ENCODE peak calls at places on chromosomes 2 and 18, in nine cellular contexts. C, K, Z, Y, E, U, Q, S and F are unnamed samples.

GRCh38 chr2:144484201-144484948 is 35.5 kb downstream of the ZEB2 start:
- DNase-seq in C (no peak), K (no peak), Z (no peak), Y (no peak), E (no peak), U (no peak), Q (no peak), S (no peak), F (no peak)

GRCh38 chr2:26173596-26174482 is 951 bp downstream of the GAREM2 start:
- DNase-seq in C (no peak), K (no peak), Z (no peak), Y (no peak), E (no peak), U (no peak), Q (no peak), S (no peak), F (no peak)

GRCh38 chr2:62452701-62453449 is 53.1 kb downstream of the TMEM17 start:
- DNase-seq in C (no peak), K (no peak), Z (no peak), Y (no peak), E (no peak), U (peak; percentile 81), Q (no peak), S (no peak), F (no peak)

GRCh38 chr2:209277444-209277843 is 146.4 kb upstream of the MAP2 start:
- DNase-seq in C (no peak), K (no peak), Z (no peak), Y (no peak), E (no peak), U (peak; percentile 4), Q (no peak), S (no peak), F (no peak)

GRCh38 chr2:18829331-18829902 is 240.0 kb upstream of the NT5C1B start:
- DNase-seq in C (no peak), K (no peak), Z (peak; percentile 78), Y (no peak), E (peak; percentile 2), U (peak; percentile 83), Q (no peak), S (no peak), F (no peak)

GRCh38 chr18:68397241-68398035 is 317.5 kb downstream of the TMX3 start:
- DNase-seq in C (no peak), K (no peak), Z (peak; percentile 59), Y (no peak), E (no peak), U (peak; percentile 60), Q (no peak), S (no peak), F (no peak)

GRCh38 chr2:65437392-65438135 is 5.2 kb upstream of the SPRED2 start:
- DNase-seq in C (no peak), K (no peak), Z (no peak), Y (no peak), E (no peak), U (no peak), Q (no peak), S (no peak), F (no peak)

GRCh38 chr2:235416816-235417499 is 76.9 kb upstream of the AGAP1 start:
- DNase-seq in C (peak; percentile 14), K (no peak), Z (no peak), Y (no peak), E (no peak), U (peak; percentile 54), Q (no peak), S (no peak), F (no peak)

GRCh38 chr2:161045726-161046125 is 114.5 kb upstream of the TANK start:
- DNase-seq in C (no peak), K (no peak), Z (no peak), Y (no peak), E (no peak), U (no peak), Q (no peak), S (no peak), F (no peak)

GRCh38 chr2:240457223-240458043 is 22.0 kb downstream of the GPC1 start:
- DNase-seq in C (no peak), K (no peak), Z (no peak), Y (no peak), E (no peak), U (no peak), Q (no peak), S (no peak), F (no peak)

GRCh38 chr18:8005870-8006269 is 438.8 kb downstream of the PTPRM start:
- DNase-seq in C (no peak), K (no peak), Z (no peak), Y (no peak), E (no peak), U (no peak), Q (no peak), S (no peak), F (no peak)

GRCh38 chr18:32441536-32441935 is 29.1 kb downstream of the GAREM1 start:
- DNase-seq in C (no peak), K (no peak), Z (peak; percentile 67), Y (no peak), E (no peak), U (peak; percentile 1), Q (no peak), S (no peak), F (no peak)

GRCh38 chr18:13179566-13180113 is 38.9 kb upstream of the LDLRAD4 start:
- DNase-seq in C (no peak), K (no peak), Z (no peak), Y (no peak), E (no peak), U (no peak), Q (no peak), S (no peak), F (no peak)

GRCh38 chr2:227036527-227036926 is 127.5 kb downstream of the COL4A4 start:
- DNase-seq in C (no peak), K (no peak), Z (no peak), Y (no peak), E (no peak), U (no peak), Q (no peak), S (no peak), F (no peak)

GRCh38 chr2:240717181-240717641 is 25.5 kb downstream of the AQP12A start:
- DNase-seq in C (no peak), K (no peak), Z (no peak), Y (no peak), E (no peak), U (no peak), Q (no peak), S (no peak), F (no peak)

GRCh38 chr18:55547705-55548056 is 40.3 kb downstream of the TCF4 start:
- DNase-seq in C (no peak), K (no peak), Z (no peak), Y (no peak), E (no peak), U (no peak), Q (no peak), S (no peak), F (no peak)

GRCh38 chr2:238689871-238690672 is 157.8 kb upstream of the TWIST2 start:
- DNase-seq in C (no peak), K (no peak), Z (no peak), Y (no peak), E (no peak), U (no peak), Q (no peak), S (no peak), F (no peak)

GRCh38 chr2:234060236-234060635 is 9.7 kb downstream of the SPP2 start:
- DNase-seq in C (no peak), K (no peak), Z (no peak), Y (no peak), E (no peak), U (no peak), Q (no peak), S (no peak), F (no peak)

GRCh38 chr2:69652206-69652605 is 8.7 kb upstream of the AAK1 start:
- DNase-seq in C (no peak), K (no peak), Z (peak; percentile 56), Y (no peak), E (peak; percentile 55), U (peak; percentile 98), Q (no peak), S (no peak), F (no peak)

GRCh38 chr18:37253424-37254255 is 312.0 kb downstream of the CELF4 start:
- DNase-seq in C (no peak), K (no peak), Z (no peak), Y (peak; percentile 61), E (no peak), U (no peak), Q (peak; percentile 87), S (no peak), F (peak; percentile 88)

DNA sequence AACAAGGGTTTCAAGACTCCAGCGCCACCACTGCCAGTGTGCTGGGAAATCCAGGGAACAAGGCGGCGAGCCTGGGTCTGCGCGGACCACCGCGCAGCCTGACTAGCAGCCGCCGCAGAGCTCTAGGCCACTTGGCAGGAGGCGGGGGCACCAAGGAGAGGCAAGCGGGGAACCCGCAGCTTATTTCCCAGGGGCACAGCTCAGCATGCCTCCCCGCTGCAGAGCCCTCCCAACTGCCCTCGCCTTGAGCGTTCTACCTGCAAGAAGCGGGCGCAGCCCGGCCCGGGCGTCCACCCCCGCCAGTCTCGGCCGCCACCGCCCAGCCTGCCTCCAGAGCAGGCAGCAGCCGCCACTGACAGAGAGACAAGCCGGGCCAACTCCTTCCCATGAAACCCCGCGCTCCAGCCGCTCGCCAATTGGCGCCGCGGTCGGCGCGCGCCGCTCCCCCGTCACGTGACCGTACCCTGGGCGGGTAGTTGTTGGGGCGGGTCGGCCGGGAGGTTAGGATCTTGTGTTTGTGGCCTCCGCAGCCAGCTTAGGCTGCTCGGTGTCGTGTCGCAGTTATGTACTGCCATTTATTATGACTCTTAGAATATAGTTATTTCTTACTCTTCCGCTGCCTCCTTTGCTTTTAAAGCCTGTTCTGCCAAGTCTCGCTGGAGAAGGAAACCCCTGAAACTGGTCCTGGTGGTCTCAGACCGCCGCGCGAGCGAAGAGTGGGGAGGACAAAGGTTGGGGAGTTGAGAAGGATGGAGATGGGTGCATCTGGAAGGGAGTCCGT is at the start of gene LNPK:
- DNase-seq in C (peak; percentile 27), K (peak; percentile 60), Z (peak; percentile 79), Y (peak; percentile 90), E (peak; percentile 48), U (peak; percentile 76), Q (peak; percentile 93), S (peak; percentile 90), F (peak; percentile 67)
- TF ChIP-seq CTCF in C (no peak), K (no peak), Z (peak; percentile 3), Y (no peak), E (no peak), U (no peak), Q (no peak), S (no peak), F (no peak)

GRCh38 chr2:44671896-44672295 is 269.6 kb upstream of the SIX3 start:
- DNase-seq in C (no peak), K (no peak), Z (no peak), Y (no peak), E (no peak), U (peak; percentile 13), Q (no peak), S (no peak), F (no peak)
- TF ChIP-seq CTCF in C (no peak), K (no peak), Z (no peak), Y (no peak), E (no peak), U (no peak), Q (no peak), S (no peak), F (peak; percentile 48)

GRCh38 chr2:20569464-20570223 is 81.3 kb downstream of the HS1BP3 start:
- DNase-seq in C (no peak), K (no peak), Z (no peak), Y (no peak), E (no peak), U (no peak), Q (no peak), S (no peak), F (no peak)
- TF ChIP-seq CTCF in C (no peak), K (no peak), Z (no peak), Y (no peak), E (no peak), U (no peak), Q (no peak), S (no peak), F (no peak)

GRCh38 chr2:110204408-110205385 is at the start of gene NPHP1:
- DNase-seq in C (peak; percentile 41), K (peak; percentile 26), Z (peak; percentile 82), Y (peak; percentile 93), E (peak; percentile 44), U (peak; percentile 65), Q (peak; percentile 94), S (peak; percentile 82), F (peak; percentile 80)
- TF ChIP-seq CTCF in C (no peak), K (no peak), Z (no peak), Y (no peak), E (no peak), U (no peak), Q (no peak), S (no peak), F (no peak)